ENCODE peak calls at places on chromosomes 4 and X, in ten cellular contexts. C is GM12891, L is K562, R is upper lobe of left lung, O is spleen, N is A549, M is IMR-90, Z is ovary, J is GM12892, P is suprapubic skin. I is an unnamed sample.

GRCh38 chr4:124514588-124514987 is 197.9 kb downstream of the ANKRD50 start:
- DNase-seq in C (no peak), L (no peak), R (no peak), O (no peak), N (no peak), M (no peak), Z (no peak), J (no peak), P (no peak), I (no peak)

GRCh38 chr4:15438939-15439524 is 11.2 kb downstream of the C1QTNF7 start:
- DNase-seq in C (no peak), L (no peak), R (no peak), O (no peak), N (no peak), M (peak; percentile 70), Z (no peak), J (no peak), P (no peak), I (no peak)

GRCh38 chr4:174580597-174580996 is 58.3 kb upstream of the HPGD start:
- DNase-seq in C (no peak), L (no peak), R (no peak), O (no peak), N (no peak), M (no peak), Z (no peak), J (no peak), P (no peak), I (peak; percentile 91)

GRCh38 chr4:101682946-101683345 is 107.6 kb upstream of the BANK1 start:
- DNase-seq in C (no peak), L (no peak), R (no peak), O (no peak), N (no peak), M (no peak), Z (no peak), J (no peak), P (no peak), I (no peak)

GRCh38 chr4:183438458-183439113 is 5.8 kb upstream of the CDKN2AIP start:
- DNase-seq in C (no peak), L (no peak), R (no peak), O (no peak), N (peak; percentile 56), M (peak; percentile 97), Z (no peak), J (no peak), P (no peak), I (no peak)

GRCh38 chrX:101276238-101276637 is 14.9 kb downstream of the TAF7L start:
- DNase-seq in C (no peak), L (no peak), R (no peak), O (no peak), N (no peak), M (no peak), Z (no peak), J (no peak), P (no peak), I (no peak)

GRCh38 chr4:87363552-87363951 is 27.4 kb downstream of the HSD17B11 start:
- DNase-seq in C (no peak), L (no peak), R (no peak), O (no peak), N (no peak), M (no peak), Z (no peak), J (no peak), P (no peak), I (peak; percentile 32)

GRCh38 chr4:16686195-16686594 is 212.2 kb downstream of the LDB2 start:
- DNase-seq in C (no peak), L (no peak), R (no peak), O (no peak), N (no peak), M (peak; percentile 97), Z (no peak), J (no peak), P (no peak), I (no peak)

GRCh38 chr4:91243132-91243531 is 1060.6 kb upstream of the GRID2 start:
- DNase-seq in C (no peak), L (no peak), R (no peak), O (no peak), N (no peak), M (no peak), Z (no peak), J (no peak), P (no peak), I (no peak)

GRCh38 chr4:159256037-159256436 is 153.2 kb downstream of the RAPGEF2 start:
- DNase-seq in C (no peak), L (no peak), R (no peak), O (no peak), N (no peak), M (no peak), Z (no peak), J (no peak), P (no peak), I (no peak)

GRCh38 chrX:8647176-8647575 is 84.8 kb downstream of the ANOS1 start:
- DNase-seq in C (no peak), L (no peak), R (no peak), O (no peak), N (no peak), M (no peak), Z (no peak), J (no peak), P (no peak), I (no peak)

GRCh38 chr4:19809989-19810388 is 441.7 kb upstream of the SLIT2 start:
- DNase-seq in C (no peak), L (no peak), R (no peak), O (no peak), N (no peak), M (no peak), Z (no peak), J (no peak), P (no peak), I (no peak)

GRCh38 chr4:8241895-8242696 is 27.5 kb upstream of the HTRA3 start:
- DNase-seq in C (peak; percentile 99), L (peak; percentile 91), R (peak; percentile 95), O (peak; percentile 96), N (peak; percentile 76), M (peak; percentile 91), Z (peak; percentile 95), J (peak; percentile 97), P (peak; percentile 93), I (peak; percentile 77)
- TF ChIP-seq POLR2A in C (no peak), L (no peak), R (no peak), O (no peak), N (no peak), M (no peak), Z (no peak), J (no peak), P (no peak), I (no peak)

GRCh38 chr4:4574792-4575191 is 32.9 kb upstream of the STX18 start:
- DNase-seq in C (no peak), L (no peak), R (no peak), O (no peak), N (no peak), M (peak; percentile 72), Z (peak; percentile 82), J (no peak), P (no peak), I (peak; percentile 6)

GRCh38 chr4:4577359-4577875 is 35.6 kb upstream of the STX18 start:
- DNase-seq in C (no peak), L (no peak), R (no peak), O (no peak), N (no peak), M (no peak), Z (no peak), J (no peak), P (no peak), I (no peak)

GRCh38 chr4:4574052-4574451 is 32.2 kb upstream of the STX18 start:
- DNase-seq in C (no peak), L (no peak), R (no peak), O (no peak), N (no peak), M (no peak), Z (no peak), J (no peak), P (no peak), I (no peak)

GRCh38 chr4:4572821-4573220 is 31.0 kb upstream of the STX18 start:
- DNase-seq in C (no peak), L (no peak), R (no peak), O (no peak), N (no peak), M (peak; percentile 47), Z (no peak), J (no peak), P (no peak), I (no peak)

DNA sequence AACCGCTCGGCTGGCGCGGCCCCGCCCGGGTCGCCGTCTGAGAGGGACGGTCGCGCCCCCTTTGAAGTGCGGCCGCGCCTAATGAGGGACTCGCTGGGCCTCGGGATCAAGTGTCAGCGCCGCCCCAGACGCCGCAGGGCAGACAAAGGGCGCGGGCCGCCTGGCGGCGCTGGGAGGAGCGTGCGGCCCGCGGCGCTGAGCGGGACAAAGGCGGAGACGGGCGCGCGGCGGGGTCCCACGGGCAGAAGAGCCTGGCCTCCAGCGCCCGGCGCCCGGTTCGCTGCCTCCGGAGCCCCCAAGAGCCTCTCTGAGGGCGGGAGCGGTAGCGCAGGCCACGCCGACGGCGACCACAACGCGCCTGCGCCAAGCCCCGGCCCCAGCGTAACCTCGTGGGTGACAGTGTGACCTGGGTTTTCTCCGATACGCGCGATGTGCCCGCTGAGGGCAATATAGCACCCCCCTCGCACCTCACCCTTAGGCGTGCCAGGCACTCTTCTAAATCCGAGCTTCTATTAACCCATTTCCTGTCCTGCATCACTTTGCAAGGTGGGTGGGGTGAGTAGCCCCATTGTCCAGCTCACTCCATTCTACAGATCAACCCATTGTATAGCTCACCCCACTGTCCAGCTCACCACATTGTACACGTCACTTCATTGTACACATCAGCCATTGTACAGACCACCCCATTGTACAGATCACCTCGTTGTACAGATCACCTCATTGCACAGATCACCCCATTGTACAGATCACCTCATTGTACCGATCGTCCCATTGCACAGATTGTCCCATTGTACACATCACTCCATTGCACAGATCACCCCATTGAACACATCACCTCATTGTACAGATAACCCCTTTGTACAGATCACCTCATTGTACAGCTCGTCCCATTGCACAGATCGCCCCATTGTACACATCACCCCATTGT is 33.7 kb upstream of the STX18 start:
- DNase-seq in C (peak; percentile 78), L (peak; percentile 79), R (peak; percentile 94), O (peak; percentile 86), N (peak; percentile 65), M (peak; percentile 18), Z (peak; percentile 72), J (peak; percentile 53), P (peak; percentile 83), I (peak; percentile 69)
- TF ChIP-seq POLR2A in C (no peak), L (no peak), R (no peak), O (no peak), N (peak; percentile 27), M (peak; percentile 23), Z (no peak), J (no peak), P (no peak), I (no peak)

GRCh38 chrX:38854305-38854704 is 53.0 kb downstream of the MID1IP1 start:
- DNase-seq in C (no peak), L (no peak), R (no peak), O (no peak), N (no peak), M (no peak), Z (no peak), J (no peak), P (no peak), I (no peak)
- TF ChIP-seq POLR2A in C (no peak), L (no peak), R (no peak), O (no peak), N (no peak), M (no peak), Z (no peak), J (no peak), P (no peak), I (no peak)

DNA sequence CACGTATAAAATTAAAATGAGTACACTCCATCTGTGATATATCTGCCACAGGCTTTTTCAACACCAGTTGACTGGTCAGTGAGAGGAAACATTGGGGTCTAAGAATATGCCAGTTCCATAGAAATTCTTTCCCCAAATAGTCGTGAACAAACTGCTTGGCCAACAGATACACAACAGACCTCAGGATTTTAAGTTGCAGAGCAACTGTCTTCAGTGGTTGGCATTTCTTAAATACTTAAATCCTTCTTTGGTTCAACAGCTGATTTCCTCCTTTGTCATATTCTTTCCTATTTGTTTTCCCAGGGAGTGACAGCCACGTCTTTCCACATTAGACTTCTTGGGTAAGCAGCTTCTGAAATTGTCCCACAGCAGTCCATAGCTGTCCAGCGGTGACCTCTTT is 7.0 kb upstream of the DDX60 start:
- DNase-seq in C (no peak), L (no peak), R (no peak), O (no peak), N (no peak), M (no peak), Z (no peak), J (no peak), P (no peak), I (no peak)
- TF ChIP-seq POLR2A in C (no peak), L (no peak), R (no peak), O (no peak), N (no peak), M (no peak), Z (no peak), J (no peak), P (no peak), I (no peak)